ENCODE peak calls at places on chromosome 21, in four cellular contexts. F, Y, T and N are unnamed samples.

GRCh38 chr21:28731700-28732321 is 260.9 kb downstream of the LTN1 start:
- DNase-seq in Y (no peak), T (no peak), F (no peak), N (no peak)

GRCh38 chr21:43824250-43824882 is 35.0 kb downstream of the RRP1 start:
- DNase-seq in F (no peak), T (no peak), Y (no peak), N (peak)

GRCh38 chr21:35619184-35619583 is 441.1 kb downstream of the SETD4 start:
- DNase-seq in F (peak), Y (no peak), T (no peak), N (peak)

GRCh38 chr21:15659768-15660423 is 69.9 kb upstream of the USP25 start:
- DNase-seq in Y (no peak), F (no peak), T (no peak), N (no peak)

GRCh38 chr21:14686466-14687276 is 140.6 kb upstream of the SAMSN1 start:
- DNase-seq in T (peak), Y (no peak), F (no peak), N (no peak)

GRCh38 chr21:25039461-25040380 is 567.6 kb downstream of the MRPL39 start:
- DNase-seq in T (peak), F (no peak), Y (no peak), N (peak)

GRCh38 chr21:16304700-16305099 is 574.9 kb downstream of the USP25 start:
- DNase-seq in F (peak), T (no peak), Y (no peak), N (no peak)

GRCh38 chr21:24938592-24938991 is 668.7 kb downstream of the MRPL39 start:
- DNase-seq in T (no peak), F (no peak), Y (no peak), N (no peak)

GRCh38 chr21:20728691-20729090 is 269.5 kb upstream of the NCAM2 start:
- DNase-seq in Y (no peak), T (no peak), F (no peak), N (no peak)

GRCh38 chr21:15130751-15131150 is 66.0 kb upstream of the NRIP1 start:
- DNase-seq in F (no peak), Y (no peak), T (no peak), N (no peak)

GRCh38 chr21:18411565-18411964 is 8.0 kb upstream of the TMPRSS15 start:
- DNase-seq in T (no peak), Y (no peak), F (no peak), N (no peak)

GRCh38 chr21:46182548-46183336 is 1.5 kb downstream of the SPATC1L start:
- DNase-seq in T (no peak), Y (peak), F (no peak), N (no peak)

GRCh38 chr21:25639167-25639921 is at the start of gene JAM2:
- DNase-seq in T (no peak), Y (no peak), F (no peak), N (peak)

GRCh38 chr21:25858328-25858727 is 123.6 kb downstream of the GABPA start:
- DNase-seq in Y (no peak), T (no peak), F (no peak), N (no peak)

GRCh38 chr21:18705971-18706370 is 302.4 kb upstream of the TMPRSS15 start:
- DNase-seq in T (no peak), Y (no peak), F (peak), N (no peak)

GRCh38 chr21:32916522-32917099 is 109.1 kb upstream of the OLIG2 start:
- DNase-seq in T (no peak), F (no peak), Y (peak), N (no peak)

GRCh38 chr21:14843991-14844390 is 220.8 kb downstream of the NRIP1 start:
- DNase-seq in Y (no peak), T (no peak), F (no peak), N (peak)

GRCh38 chr21:31647650-31648049 is 11.8 kb upstream of the SOD1 start:
- DNase-seq in Y (no peak), T (peak), F (no peak), N (no peak)

GRCh38 chr21:39060485-39061099 is 122.7 kb downstream of the PSMG1 start:
- DNase-seq in T (no peak), Y (no peak), F (no peak), N (no peak)

GRCh38 chr21:19767546-19767945 is 1230.7 kb upstream of the NCAM2 start:
- DNase-seq in Y (no peak), F (peak), T (no peak), N (no peak)

GRCh38 chr21:40421121-40421520 is 425.8 kb downstream of the DSCAM start:
- DNase-seq in T (no peak), Y (no peak), F (no peak), N (no peak)

GRCh38 chr21:10430007-10430406 is 91.4 kb upstream of the TPTE start:
- DNase-seq in Y (peak), T (no peak), F (no peak), N (no peak)

GRCh38 chr21:14567557-14568279 is 21.6 kb upstream of the SAMSN1 start:
- DNase-seq in Y (no peak), T (no peak), F (no peak), N (no peak)

GRCh38 chr21:46194374-46195334 is 10.4 kb upstream of the SPATC1L start:
- DNase-seq in T (no peak), F (no peak), Y (no peak), N (no peak)

GRCh38 chr21:41866274-41866809 is 12.8 kb downstream of the PRDM15 start:
- DNase-seq in T (no peak), Y (no peak), F (no peak), N (no peak)

GRCh38 chr21:41869771-41870170 is 9.4 kb downstream of the PRDM15 start:
- DNase-seq in F (no peak), Y (no peak), T (no peak), N (no peak)

GRCh38 chr21:41867313-41867712 is 11.8 kb downstream of the PRDM15 start:
- DNase-seq in T (no peak), Y (no peak), F (no peak), N (no peak)

GRCh38 chr21:41865002-41865777 is 14.0 kb downstream of the PRDM15 start:
- DNase-seq in T (peak), F (no peak), Y (peak), N (no peak)

GRCh38 chr21:41868062-41868710 is 11.0 kb downstream of the PRDM15 start:
- DNase-seq in Y (no peak), F (no peak), T (peak), N (peak)
- H3K9ac ChIP-seq in Y (no peak), F (no peak), T (peak), N (no peak)

GRCh38 chr21:45162115-45162514 is 87.7 kb downstream of the ADARB1 start:
- DNase-seq in Y (no peak), F (no peak), T (no peak), N (no peak)

GRCh38 chr21:45164124-45164511 is 89.7 kb downstream of the ADARB1 start:
- DNase-seq in T (no peak), F (no peak), Y (no peak), N (peak)

GRCh38 chr21:45162809-45163208 is 88.4 kb downstream of the ADARB1 start:
- DNase-seq in F (no peak), Y (no peak), T (no peak), N (no peak)

GRCh38 chr21:45164838-45165237 is 90.5 kb downstream of the ADARB1 start:
- DNase-seq in T (no peak), Y (no peak), F (no peak), N (no peak)

GRCh38 chr21:45163413-45164123 is 89.2 kb downstream of the ADARB1 start:
- DNase-seq in Y (no peak), T (no peak), F (no peak), N (no peak)
- TF ChIP-seq FOS in Y (no peak), T (no peak), F (no peak), N (no peak)

GRCh38 chr21:27024316-27024715 is 57.4 kb upstream of the ADAMTS5 start:
- DNase-seq in Y (no peak), F (no peak), T (no peak), N (peak)
- H3K9ac ChIP-seq in Y (no peak), F (no peak), T (no peak), N (no peak)

DNA sequence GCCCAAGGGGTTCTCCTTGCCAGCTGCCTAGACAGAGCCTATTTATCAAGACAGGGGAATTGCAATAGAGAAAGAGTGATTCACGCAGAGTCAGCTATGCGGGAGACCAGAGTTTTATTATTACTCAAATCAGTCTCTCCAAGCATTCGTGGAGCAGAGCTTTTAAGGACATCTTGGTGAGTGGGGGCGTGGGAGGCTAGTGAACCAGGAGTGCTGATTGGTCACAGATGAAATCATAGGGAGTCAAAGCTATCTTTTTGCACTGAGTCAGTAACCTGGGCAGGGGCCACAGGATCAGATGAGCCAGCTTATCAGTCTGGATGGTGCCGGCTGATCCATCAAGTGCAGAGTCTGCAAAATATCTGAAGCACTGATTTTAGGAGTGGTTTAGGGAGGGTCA is 64.8 kb upstream of the MRPS6 start:
- DNase-seq in Y (no peak), T (no peak), F (no peak), N (no peak)
- TF ChIP-seq FOS in Y (no peak), T (no peak), F (no peak), N (no peak)

GRCh38 chr21:34612557-34612956 is 2.4 kb downstream of the RCAN1 start:
- DNase-seq in T (no peak), Y (peak), F (no peak), N (no peak)
- H3K9ac ChIP-seq in T (no peak), Y (no peak), F (no peak), N (no peak)

DNA sequence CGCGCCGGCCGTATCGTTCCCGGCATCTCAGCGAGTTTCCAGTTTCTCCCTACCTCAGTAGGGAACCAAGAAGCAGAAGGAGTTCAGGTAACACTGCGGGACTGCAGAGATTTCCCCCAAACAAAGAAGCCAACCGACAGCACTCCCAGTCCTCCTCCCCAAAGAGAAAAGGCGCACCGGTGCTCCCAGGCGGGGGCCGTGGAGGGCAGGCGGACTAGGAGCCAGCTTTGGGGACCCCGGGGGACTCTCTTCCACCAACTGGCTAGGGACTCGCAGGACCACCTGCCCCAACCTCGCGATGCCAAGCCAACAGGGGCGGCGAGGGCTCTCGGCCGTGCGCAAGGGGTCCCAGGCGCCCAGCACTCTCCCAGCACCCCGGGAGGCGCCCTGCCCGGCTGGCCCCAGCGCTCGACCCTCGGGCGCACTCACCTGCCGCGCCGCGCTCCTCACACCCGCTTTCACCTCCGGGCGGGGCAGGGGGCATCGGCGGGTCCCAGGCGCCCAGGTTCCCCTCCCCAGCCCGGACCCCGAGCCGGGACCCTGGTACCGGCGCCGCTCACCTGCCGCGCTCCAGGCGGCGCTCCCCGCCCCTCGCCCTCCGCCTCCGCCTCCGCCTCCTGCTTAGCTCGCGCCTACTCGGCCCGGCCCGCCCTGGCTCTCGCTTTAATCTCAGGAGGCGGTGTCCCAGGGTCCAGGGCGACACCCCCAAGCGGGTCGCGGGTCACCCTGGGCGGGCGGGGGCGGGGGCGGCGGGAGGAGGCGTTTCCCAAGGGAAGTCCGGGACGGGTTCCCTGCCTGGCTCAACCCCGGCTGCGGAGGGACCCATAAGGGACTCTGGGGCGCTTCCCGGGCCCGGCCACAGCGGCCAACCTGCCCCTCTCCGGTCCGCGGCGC is at the start of gene TMPRSS2:
- DNase-seq in F (no peak), T (no peak), Y (no peak), N (no peak)
- TF ChIP-seq FOS in F (no peak), T (no peak), Y (no peak), N (no peak)

GRCh38 chr21:34075099-34075425 is 1.7 kb downstream of the MRPS6 start:
- DNase-seq in Y (no peak), T (no peak), F (no peak), N (no peak)
- H3K9ac ChIP-seq in Y (peak), T (peak), F (no peak), N (peak)

GRCh38 chr21:23488245-23488644 is 2119.0 kb downstream of the MRPL39 start:
- DNase-seq in Y (no peak), F (no peak), T (no peak), N (no peak)
- TF ChIP-seq FOS in Y (no peak), F (no peak), T (no peak), N (no peak)